ENCODE peak calls at places on chromosomes 6 and 20, in eight cellular contexts. P, D, Q, V, Y, H, R and O are unnamed samples.

GRCh38 chr6:15352229-15352628 is 106.4 kb downstream of the JARID2 start:
- DNase-seq in P (no peak), D (no peak), Q (no peak), V (no peak), Y (no peak), H (no peak), R (no peak), O (no peak)

GRCh38 chr6:44120692-44121443 is 6.4 kb downstream of the MRPL14 start:
- DNase-seq in P (no peak), D (no peak), Q (no peak), V (no peak), Y (no peak), H (no peak), R (no peak), O (no peak)

GRCh38 chr20:62787329-62787728 is 8.9 kb upstream of the MRGBP start:
- DNase-seq in P (no peak), D (no peak), Q (no peak), V (no peak), Y (no peak), H (no peak), R (no peak), O (peak; percentile 55)

GRCh38 chr6:144710207-144710606 is 425.1 kb downstream of the UTRN start:
- DNase-seq in P (no peak), D (no peak), Q (no peak), V (no peak), Y (no peak), H (peak; percentile 25), R (no peak), O (no peak)

GRCh38 chr20:37734228-37734980 is 40.6 kb downstream of the CTNNBL1 start:
- DNase-seq in P (no peak), D (no peak), Q (no peak), V (no peak), Y (no peak), H (no peak), R (no peak), O (no peak)

GRCh38 chr20:52105573-52106422 is 85.8 kb downstream of the ZFP64 start:
- DNase-seq in P (peak; percentile 96), D (no peak), Q (no peak), V (no peak), Y (peak; percentile 96), H (no peak), R (no peak), O (no peak)

GRCh38 chr6:159094444-159095252 is 49.9 kb upstream of the TAGAP start:
- DNase-seq in P (no peak), D (no peak), Q (no peak), V (no peak), Y (peak; percentile 46), H (no peak), R (no peak), O (no peak)

GRCh38 chr6:143689852-143690251 is 12.1 kb downstream of the PHACTR2 start:
- DNase-seq in P (peak; percentile 72), D (no peak), Q (no peak), V (no peak), Y (no peak), H (no peak), R (no peak), O (no peak)

GRCh38 chr6:7053125-7053784 is 54.5 kb upstream of the RREB1 start:
- DNase-seq in P (no peak), D (no peak), Q (no peak), V (no peak), Y (no peak), H (no peak), R (no peak), O (peak; percentile 41)

GRCh38 chr6:69027861-69028260 is 392.8 kb downstream of the ADGRB3 start:
- DNase-seq in P (no peak), D (no peak), Q (no peak), V (no peak), Y (no peak), H (no peak), R (no peak), O (no peak)

GRCh38 chr6:170042086-170042485 is 248.8 kb downstream of the DLL1 start:
- DNase-seq in P (no peak), D (no peak), Q (no peak), V (no peak), Y (no peak), H (no peak), R (no peak), O (no peak)

GRCh38 chr6:90466191-90466940 is 120.5 kb downstream of the MAP3K7 start:
- DNase-seq in P (no peak), D (no peak), Q (no peak), V (no peak), Y (no peak), H (no peak), R (no peak), O (no peak)

GRCh38 chr20:31684153-31685003 is 38.3 kb downstream of the BCL2L1 start:
- DNase-seq in P (no peak), D (no peak), Q (no peak), V (no peak), Y (no peak), H (no peak), R (no peak), O (no peak)

GRCh38 chr6:165096868-165097267 is 212.5 kb downstream of the C6orf118 start:
- DNase-seq in P (no peak), D (no peak), Q (no peak), V (no peak), Y (no peak), H (no peak), R (no peak), O (no peak)

GRCh38 chr20:25318471-25319240 is 70.8 kb downstream of the PYGB start:
- DNase-seq in P (no peak), D (no peak), Q (no peak), V (no peak), Y (no peak), H (no peak), R (peak; percentile 88), O (peak; percentile 85)

GRCh38 chr6:149961728-149962425 is 1.9 kb upstream of the ULBP1 start:
- DNase-seq in P (peak; percentile 70), D (no peak), Q (peak; percentile 36), V (no peak), Y (peak; percentile 66), H (no peak), R (no peak), O (no peak)

GRCh38 chr20:24704899-24705298 is 235.5 kb downstream of the SYNDIG1 start:
- DNase-seq in P (no peak), D (no peak), Q (no peak), V (no peak), Y (peak; percentile 26), H (no peak), R (no peak), O (no peak)

GRCh38 chr6:168418151-168418551 is 22.8 kb upstream of the SMOC2 start:
- DNase-seq in P (no peak), D (no peak), Q (no peak), V (no peak), Y (peak; percentile 45), H (no peak), R (no peak), O (no peak)

GRCh38 chr6:162538643-162539064 is 188.9 kb downstream of the PRKN start:
- DNase-seq in P (no peak), D (no peak), Q (no peak), V (no peak), Y (no peak), H (no peak), R (no peak), O (no peak)

DNA sequence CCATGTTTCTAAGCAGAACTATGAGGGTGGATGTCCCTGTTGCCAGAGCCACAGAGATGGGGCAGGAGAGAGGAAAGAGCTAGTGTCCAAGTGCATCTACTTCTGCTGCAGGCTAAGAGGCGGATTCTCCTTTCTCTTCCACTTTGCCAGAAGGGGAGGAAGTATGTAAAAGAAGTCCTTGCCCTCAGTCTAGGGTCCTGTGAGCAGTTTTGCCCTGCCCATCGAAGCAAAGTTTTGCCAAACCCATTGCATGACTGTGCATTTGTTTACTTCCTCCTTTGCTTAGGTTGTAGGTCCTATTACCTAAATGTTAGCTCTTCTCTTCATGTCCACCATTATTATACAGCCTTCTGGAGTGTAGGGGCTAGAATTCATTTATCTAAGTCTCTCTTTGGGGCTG is 106.2 kb upstream of the ARMC2 start:
- DNase-seq in P (no peak), D (peak; percentile 30), Q (no peak), V (no peak), Y (no peak), H (no peak), R (no peak), O (peak; percentile 94)
- TF ChIP-seq POLR2AphosphoS5 in P (no peak), D (no peak), Q (no peak), V (no peak), Y (no peak), H (no peak), R (no peak), O (peak; percentile 30)

DNA sequence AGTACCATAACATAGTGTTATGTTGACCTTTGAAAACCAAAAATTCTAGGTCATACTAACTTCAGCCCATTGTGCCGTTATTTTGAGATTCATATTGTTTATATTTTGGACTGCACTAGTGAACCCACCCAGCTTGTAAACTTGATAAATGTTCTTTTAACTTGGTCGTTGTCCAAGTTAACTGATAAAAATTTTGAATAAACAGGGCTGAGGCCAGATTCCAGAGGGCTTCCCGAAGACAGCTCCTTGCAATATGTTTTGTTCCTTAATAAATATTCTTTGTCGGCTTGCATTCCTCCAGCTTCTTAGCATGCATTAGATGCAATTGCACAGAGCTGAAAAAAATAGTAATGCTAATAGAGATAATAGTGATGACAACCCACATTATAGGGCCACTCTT is 90.3 kb downstream of the BCAS1 start:
- DNase-seq in P (no peak), D (no peak), Q (no peak), V (no peak), Y (no peak), H (no peak), R (no peak), O (no peak)
- H3K27ac ChIP-seq in P (no peak overlapping the region), D (no peak overlapping the region), Q (no peak overlapping the region), V (no peak overlapping the region), Y (no peak overlapping the region), H (no peak overlapping the region), R (no peak overlapping the region), O (no peak overlapping the region)

DNA sequence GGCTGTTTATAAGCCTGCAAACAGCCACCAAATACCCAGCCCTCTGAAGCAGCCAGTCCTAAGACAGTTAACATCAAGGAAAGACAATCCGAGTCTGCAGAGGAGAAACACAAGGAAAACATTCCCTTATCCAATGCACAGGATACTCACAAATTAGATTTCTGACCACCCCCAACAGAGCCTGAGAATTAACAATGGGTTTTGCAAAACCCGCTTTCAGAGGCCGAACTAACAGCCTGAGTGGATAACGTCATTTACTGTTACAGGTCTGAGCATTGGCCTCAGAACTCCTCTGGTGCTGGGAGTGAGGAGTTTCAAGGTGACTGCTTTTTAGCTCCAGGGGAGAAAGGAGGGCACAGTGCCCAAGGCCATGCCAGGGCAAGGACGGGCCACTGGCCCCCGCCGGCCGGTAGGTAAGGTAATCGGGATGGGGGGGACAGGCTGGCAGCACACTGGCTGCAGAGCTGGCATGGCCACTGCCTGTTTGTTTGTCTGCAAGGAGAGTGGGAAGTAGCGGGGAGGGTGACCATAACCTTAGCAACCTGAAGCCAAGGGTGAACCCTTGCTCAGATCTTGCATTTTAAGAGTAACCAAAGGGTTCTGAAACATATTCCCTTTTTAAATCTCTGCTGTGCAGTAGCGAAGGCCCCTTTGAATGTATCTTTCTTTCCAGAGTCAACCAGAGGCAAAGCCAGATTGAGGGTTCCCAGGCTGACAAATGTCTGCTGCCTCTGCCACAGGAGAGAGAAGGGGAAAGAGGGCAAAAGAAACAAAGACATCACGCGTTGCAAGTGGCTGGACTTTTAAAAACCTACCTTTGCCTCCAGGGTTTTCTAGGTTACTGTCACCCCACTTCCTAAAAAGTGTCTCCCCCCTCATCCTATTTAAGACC is 3.9 kb downstream of the ZMYND8 start:
- DNase-seq in P (peak; percentile 52), D (peak; percentile 50), Q (no peak), V (no peak), Y (no peak), H (no peak), R (no peak), O (no peak)
- TF ChIP-seq POLR2AphosphoS5 in P (no peak), D (no peak), Q (no peak), V (no peak), Y (peak; percentile 22), H (peak; percentile 35), R (no peak), O (no peak)

GRCh38 chr20:38841570-38841969 is 36.1 kb downstream of the PPP1R16B start:
- DNase-seq in P (no peak), D (no peak), Q (no peak), V (no peak), Y (no peak), H (no peak), R (no peak), O (no peak)
- H3K27ac ChIP-seq in P (no peak overlapping the region), D (no peak overlapping the region), Q (no peak overlapping the region), V (no peak overlapping the region), Y (no peak overlapping the region), H (no peak overlapping the region), R (peak overlapping the region; percentile 91), O (no peak overlapping the region)